ENCODE peak calls at places on chromosomes 16 and 17, in six cellular contexts. Q is H7, V is HCT116, S is lower lobe of right lung, Z is GM06990, W is heart left ventricle. Y is an unnamed sample.

GRCh38 chr16:83653785-83654184 is 154.0 kb upstream of the HSBP1 start:
- DNase-seq in Q (no peak), V (no peak), S (no peak), Z (no peak), W (no peak), Y (no peak)

GRCh38 chr17:75878174-75878998 is at the start of gene TRIM47:
- DNase-seq in Q (peak), V (no peak), S (peak), Z (peak), W (peak), Y (no peak)

GRCh38 chr17:75637561-75637960 is 4.3 kb downstream of the SMIM5 start:
- DNase-seq in Q (peak), V (no peak), S (peak), Z (no peak), W (peak), Y (no peak)

GRCh38 chr16:84314373-84314772 is 19.7 kb downstream of the WFDC1 start:
- DNase-seq in Q (no peak), V (no peak), S (no peak), Z (no peak), W (no peak), Y (no peak)

GRCh38 chr16:80569440-80570105 is 28.8 kb downstream of the DYNLRB2 start:
- DNase-seq in Q (no peak), V (no peak), S (no peak), Z (peak), W (no peak), Y (peak)

GRCh38 chr16:48961546-48961945 is 320.1 kb downstream of the CBLN1 start:
- DNase-seq in Q (no peak), V (no peak), S (no peak), Z (no peak), W (no peak), Y (no peak)

GRCh38 chr17:1298616-1299015 is 19.2 kb downstream of the TRARG1 start:
- DNase-seq in Q (peak), V (no peak), S (no peak), Z (no peak), W (no peak), Y (no peak)

GRCh38 chr17:81180836-81181810 is 15.1 kb upstream of the AATK start:
- DNase-seq in Q (no peak), V (no peak), S (no peak), Z (no peak), W (no peak), Y (no peak)

GRCh38 chr17:5526821-5527598 is 40.6 kb downstream of the MIS12 start:
- DNase-seq in Q (no peak), V (peak), S (no peak), Z (no peak), W (peak), Y (peak)

GRCh38 chr17:49333806-49334205 is 28.2 kb downstream of the ZNF652 start:
- DNase-seq in Q (no peak), V (no peak), S (no peak), Z (no peak), W (no peak), Y (no peak)

GRCh38 chr16:19595043-19595767 is 39.7 kb downstream of the VPS35L start:
- DNase-seq in Q (peak), V (no peak), S (no peak), Z (no peak), W (peak), Y (no peak)

GRCh38 chr16:66438536-66438935 is 11.4 kb downstream of the BEAN1 start:
- DNase-seq in Q (no peak), V (no peak), S (no peak), Z (no peak), W (no peak), Y (no peak)

GRCh38 chr17:37219876-37220608 is 155.7 kb upstream of the C17orf78 start:
- DNase-seq in Q (no peak), V (no peak), S (no peak), Z (no peak), W (no peak), Y (no peak)

GRCh38 chr17:2394775-2395191 is 6.1 kb downstream of the MNT start:
- DNase-seq in Q (no peak), V (no peak), S (no peak), Z (no peak), W (no peak), Y (no peak)
- H3K4me3 ChIP-seq in Q (no peak), V (peak), S (no peak), Z (no peak), W (no peak), Y (no peak)

DNA sequence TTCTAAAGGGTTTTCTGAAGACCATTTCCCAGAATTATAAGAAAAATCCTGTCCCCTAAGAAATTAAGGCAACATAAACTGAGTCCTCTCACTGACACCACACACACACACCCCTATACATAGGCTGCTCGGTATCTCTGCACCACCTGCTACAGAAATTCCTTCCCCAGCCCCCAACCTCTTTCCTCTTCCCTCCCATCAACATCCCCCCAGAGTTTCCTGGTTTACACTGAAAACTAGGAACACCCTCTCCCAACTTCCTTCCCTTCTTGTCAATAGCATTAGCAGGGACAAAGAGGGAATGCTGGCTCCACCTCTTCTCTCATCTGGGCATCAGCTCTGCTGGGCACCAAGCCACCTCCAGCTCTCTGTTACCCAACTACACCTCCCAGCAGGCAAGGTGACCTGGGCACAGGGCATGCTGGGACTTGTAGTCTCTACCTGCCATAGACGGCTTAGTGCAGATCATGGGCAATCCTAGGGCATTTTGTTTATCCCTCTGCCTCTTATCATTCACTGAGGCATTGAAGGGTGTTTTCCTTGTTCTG is 15.7 kb downstream of the CAVIN1 start:
- DNase-seq in Q (peak), V (no peak), S (peak), Z (no peak), W (peak), Y (peak)
- H3K4me3 ChIP-seq in Q (no peak), V (no peak), S (peak), Z (no peak), W (peak), Y (no peak)

GRCh38 chr17:42774066-42774750 is 959 bp downstream of the VPS25 start:
- DNase-seq in Q (no peak), V (no peak), S (no peak), Z (no peak), W (no peak), Y (no peak)

GRCh38 chr17:42775534-42776098 is 2.4 kb downstream of the VPS25 start:
- DNase-seq in Q (no peak), V (no peak), S (no peak), Z (no peak), W (no peak), Y (peak)

GRCh38 chr17:42772945-42773289 is 332 bp upstream of the VPS25 start:
- DNase-seq in Q (no peak), V (no peak), S (no peak), Z (no peak), W (no peak), Y (no peak)

GRCh38 chr17:42778570-42778969 is 1.8 kb upstream of the WNK4 start:
- DNase-seq in Q (no peak), V (no peak), S (no peak), Z (no peak), W (no peak), Y (no peak)

GRCh38 chr17:42773290-42774035 is at the start of gene VPS25:
- DNase-seq in Q (peak), V (peak), S (peak), Z (peak), W (peak), Y (peak)
- H3K4me3 ChIP-seq in Q (peak), V (peak), S (peak), Z (peak), W (peak), Y (peak)

GRCh38 chr17:21495281-21495680 is 119.1 kb downstream of the KCNJ12 start:
- DNase-seq in Q (no peak), V (no peak), S (no peak), Z (no peak), W (no peak), Y (no peak)

GRCh38 chr17:21502301-21502700 is 126.1 kb downstream of the KCNJ12 start:
- DNase-seq in Q (no peak), V (no peak), S (no peak), Z (no peak), W (no peak), Y (no peak)

GRCh38 chr17:21500064-21500463 is 123.9 kb downstream of the KCNJ12 start:
- DNase-seq in Q (peak), V (no peak), S (no peak), Z (no peak), W (no peak), Y (no peak)
- H3K4me3 ChIP-seq in Q (no peak), V (no peak), S (no peak), Z (no peak), W (no peak), Y (no peak)

GRCh38 chr17:4101799-4102405 is 40.9 kb downstream of the ZZEF1 start:
- DNase-seq in Q (no peak), V (no peak), S (no peak), Z (no peak), W (no peak), Y (peak)
- H3K4me3 ChIP-seq in Q (no peak), V (no peak), S (no peak), Z (no peak), W (no peak), Y (no peak)

DNA sequence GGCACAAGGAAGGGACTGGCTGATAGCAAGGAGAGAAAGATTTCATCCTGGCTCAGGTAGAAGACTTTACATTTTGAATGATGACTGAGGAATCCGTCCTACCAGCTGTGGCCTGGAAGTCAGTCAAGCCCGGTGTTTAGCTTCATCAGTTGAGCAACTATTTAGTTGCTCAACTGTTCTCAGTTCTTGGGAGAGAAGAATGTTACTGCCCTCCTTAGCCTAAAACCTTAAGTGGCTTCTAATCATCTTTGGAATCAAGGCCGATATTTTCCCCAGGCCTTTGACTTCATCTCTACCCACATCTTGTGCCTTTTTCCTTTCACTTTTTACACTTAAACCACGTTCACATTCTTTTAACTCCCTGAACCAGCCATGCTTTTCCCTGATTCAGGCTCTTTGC is 17.3 kb upstream of the RBL2 start:
- DNase-seq in Q (peak), V (no peak), S (no peak), Z (no peak), W (no peak), Y (no peak)
- H3K4me3 ChIP-seq in Q (no peak), V (no peak), S (no peak), Z (no peak), W (no peak), Y (no peak)

GRCh38 chr17:31319253-31319661 is 2.2 kb downstream of the EVI2A start:
- DNase-seq in Q (no peak), V (no peak), S (no peak), Z (peak), W (no peak), Y (peak)

GRCh38 chr17:31320231-31320630 is 1.2 kb downstream of the EVI2A start:
- DNase-seq in Q (no peak), V (no peak), S (no peak), Z (no peak), W (no peak), Y (peak)

GRCh38 chr17:31321481-31321880 is at the start of gene EVI2A:
- DNase-seq in Q (no peak), V (no peak), S (peak), Z (peak), W (no peak), Y (peak)

GRCh38 chr17:31320791-31321190 is 631 bp downstream of the EVI2A start:
- DNase-seq in Q (no peak), V (no peak), S (no peak), Z (no peak), W (no peak), Y (peak)

DNA sequence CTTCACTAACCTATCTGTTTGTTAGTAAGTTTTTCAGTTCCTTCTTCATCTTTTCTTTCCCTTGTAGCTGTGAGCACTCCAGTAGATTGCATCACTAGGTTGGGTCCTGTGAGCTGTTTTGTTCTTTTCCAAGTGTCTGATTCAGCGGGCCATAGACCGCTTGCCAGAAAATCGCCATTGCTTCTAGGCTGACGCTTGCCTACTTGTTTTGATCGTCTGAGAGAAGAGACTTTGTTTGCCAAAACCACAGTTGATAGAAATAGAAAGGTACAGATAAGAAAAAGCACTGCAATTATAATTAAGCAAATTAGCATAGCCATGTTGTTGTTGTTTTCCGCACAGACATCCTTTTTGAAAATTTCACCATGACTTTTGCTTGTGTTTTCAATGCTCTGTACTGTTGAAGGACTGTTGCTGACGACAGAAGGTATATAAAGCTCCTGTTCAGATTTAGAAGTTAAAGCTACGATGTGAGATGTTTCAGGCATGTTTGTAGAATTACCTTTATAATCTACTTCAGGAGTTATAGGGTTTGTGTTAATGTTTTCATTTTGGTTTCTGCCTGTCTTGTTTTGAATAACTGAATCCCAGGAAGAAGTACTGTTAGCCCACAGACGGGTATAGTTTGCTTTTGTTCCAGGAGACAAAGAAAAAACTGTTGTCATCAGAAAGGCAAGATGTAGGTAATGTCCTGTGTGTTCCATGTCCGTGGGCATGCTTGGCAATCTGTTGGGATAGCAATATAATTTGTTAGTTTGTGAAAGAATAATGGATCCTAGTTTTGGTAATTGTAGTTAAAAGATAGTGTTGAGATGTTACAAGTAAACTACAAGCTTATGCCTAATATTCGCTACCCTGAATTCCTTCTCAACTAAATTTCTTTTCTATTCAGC is 2.9 kb downstream of the EVI2A start:
- DNase-seq in Q (no peak), V (no peak), S (no peak), Z (peak), W (peak), Y (peak)
- H3K4me3 ChIP-seq in Q (no peak), V (no peak), S (peak), Z (peak), W (peak), Y (peak)

GRCh38 chr17:9020824-9021157 is 519 bp upstream of the NTN1 start:
- DNase-seq in Q (no peak), V (no peak), S (no peak), Z (no peak), W (no peak), Y (no peak)
- H3K4me3 ChIP-seq in Q (peak), V (peak), S (peak), Z (peak), W (peak), Y (peak)

GRCh38 chr16:55384848-55385247 is 60.8 kb downstream of the IRX6 start:
- DNase-seq in Q (no peak), V (no peak), S (no peak), Z (no peak), W (no peak), Y (no peak)

GRCh38 chr16:55389426-55390073 is 65.5 kb downstream of the IRX6 start:
- DNase-seq in Q (no peak), V (no peak), S (peak), Z (no peak), W (peak), Y (no peak)

GRCh38 chr16:55385363-55385762 is 61.4 kb downstream of the IRX6 start:
- DNase-seq in Q (no peak), V (no peak), S (no peak), Z (no peak), W (no peak), Y (no peak)

GRCh38 chr16:55390838-55391237 is 66.8 kb downstream of the IRX6 start:
- DNase-seq in Q (no peak), V (no peak), S (no peak), Z (no peak), W (no peak), Y (no peak)

GRCh38 chr16:55386534-55387296 is 62.7 kb downstream of the IRX6 start:
- DNase-seq in Q (no peak), V (no peak), S (no peak), Z (no peak), W (no peak), Y (no peak)
- H3K4me3 ChIP-seq in Q (no peak), V (no peak), S (no peak), Z (no peak), W (no peak), Y (no peak)